ENCODE peak calls at places on chromosomes 6 and 20, in five cellular contexts. X is fibroblast of lung, G is brain microvascular endothelial cell, L is heart left ventricle, A is OCI-LY7. V is an unnamed sample.

GRCh38 chr6:74870403-74870802 is 335.4 kb downstream of the COL12A1 start:
- DNase-seq in X (no peak), G (peak; percentile 49), A (no peak), L (no peak), V (no peak)

GRCh38 chr20:37931153-37931922 is 28.4 kb downstream of the VSTM2L start:
- DNase-seq in A (no peak), X (no peak), L (no peak), G (no peak), V (no peak)

GRCh38 chr6:19153270-19153980 is 683.7 kb upstream of the ID4 start:
- DNase-seq in L (no peak), X (peak; percentile 23), G (peak; percentile 76), A (no peak), V (no peak)

GRCh38 chr6:28940294-28940858 is 16.6 kb upstream of the TRIM27 start:
- DNase-seq in L (no peak), A (no peak), X (no peak), G (no peak), V (no peak)

GRCh38 chr6:162387723-162388382 is 339.7 kb downstream of the PRKN start:
- DNase-seq in A (no peak), L (peak; percentile 45), G (no peak), X (no peak), V (no peak)

GRCh38 chr6:18329781-18330180 is 57.4 kb upstream of the RNF144B start:
- DNase-seq in X (no peak), A (peak; percentile 48), G (no peak), L (no peak), V (no peak)

GRCh38 chr20:24497851-24498250 is 28.4 kb downstream of the SYNDIG1 start:
- DNase-seq in A (no peak), X (peak; percentile 20), L (no peak), G (peak; percentile 33), V (peak; percentile 25)

GRCh38 chr6:54617730-54618129 is 228.8 kb upstream of the FAM83B start:
- DNase-seq in L (no peak), X (peak; percentile 90), A (no peak), G (peak; percentile 12), V (peak; percentile 59)

GRCh38 chr20:16100767-16101166 is 472.5 kb downstream of the KIF16B start:
- DNase-seq in G (no peak), L (no peak), X (no peak), A (no peak), V (no peak)

DNA sequence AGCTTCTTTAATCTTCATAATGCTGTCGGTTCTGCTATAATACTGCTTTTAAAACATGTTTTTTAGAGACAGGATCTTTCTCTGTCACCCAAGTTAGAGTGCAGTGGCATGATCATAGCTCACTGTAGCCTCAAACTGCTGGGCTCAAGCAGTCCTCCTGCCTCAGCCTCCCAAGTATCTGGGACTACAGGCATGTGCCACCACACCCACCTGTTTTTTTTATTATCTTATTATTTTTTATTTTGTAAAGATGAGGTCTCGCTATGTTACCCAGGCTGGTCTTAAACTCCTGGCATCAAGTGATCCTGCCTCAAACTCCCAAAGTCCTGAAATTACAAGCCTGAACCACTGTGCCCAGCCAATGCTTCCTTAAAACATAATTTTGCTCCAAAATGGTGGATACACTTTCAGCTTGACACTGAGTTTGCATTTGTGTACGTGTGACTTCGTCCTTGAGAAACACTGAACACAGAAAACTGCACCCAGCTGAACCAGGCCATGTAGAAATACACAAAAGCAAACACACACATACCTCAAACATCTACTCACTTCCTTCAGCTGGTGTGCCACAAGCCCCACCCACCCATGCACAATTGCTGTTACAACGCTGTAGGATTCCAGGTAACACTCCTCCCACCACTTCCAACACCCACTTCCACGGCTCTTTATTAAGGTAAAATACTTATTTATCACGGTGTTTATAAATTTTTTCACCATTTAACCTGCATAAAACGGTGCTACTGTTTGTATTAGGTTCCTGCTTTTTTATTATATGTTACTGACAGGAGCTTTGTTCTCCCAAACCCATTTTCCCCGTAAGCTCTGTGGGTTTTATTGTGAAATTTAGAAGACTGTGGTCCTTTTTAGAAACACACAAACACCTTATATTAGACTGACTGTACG is 109.1 kb downstream of the TSHZ2 start:
- DNase-seq in A (peak; percentile 18), X (peak; percentile 69), L (no peak), G (no peak), V (peak; percentile 65)
- H3K4me3 ChIP-seq in A (no peak overlapping the region), X (no peak overlapping the region), L (no peak overlapping the region), G (no peak overlapping the region), V (no peak overlapping the region)

DNA sequence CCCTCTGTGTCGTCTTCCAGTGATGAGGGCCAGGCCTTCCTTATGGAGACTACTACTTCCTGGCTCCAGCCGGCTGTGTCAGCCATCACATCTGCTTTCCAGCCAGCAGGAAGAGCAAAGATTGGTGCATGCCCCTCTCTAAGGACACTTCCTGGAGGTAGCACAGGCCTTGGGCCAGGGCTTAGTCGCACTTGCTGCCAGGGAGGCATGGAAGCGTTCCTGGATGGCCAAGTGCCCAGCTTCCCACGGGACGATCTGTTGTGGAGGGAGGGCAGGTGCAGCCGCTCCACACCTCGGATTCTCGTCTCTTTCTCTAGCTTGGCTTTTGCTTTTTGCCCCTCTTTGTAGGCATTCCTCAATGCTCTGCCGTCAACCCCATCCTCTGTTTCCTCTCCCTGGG is 11.9 kb downstream of the ERMARD start:
- DNase-seq in L (peak; percentile 43), A (no peak), X (no peak), G (no peak), V (no peak)
- H3K36me3 ChIP-seq in L (peaks cover 58% of the 10 kb centered on the region), A (peaks cover 90% of the 10 kb centered on the region), X (peaks cover 10% of the 10 kb centered on the region), G (peaks cover 3% of the 10 kb centered on the region), V (peaks cover 2% of the 10 kb centered on the region)

GRCh38 chr6:105302617-105303128 is 100.2 kb downstream of the PREP start:
- DNase-seq in G (no peak), A (no peak), L (no peak), X (no peak), V (no peak)
- TF ChIP-seq CTCF in G (no peak), A (no peak), L (no peak), X (no peak), V (no peak)

GRCh38 chr6:157235600-157236039 is 87.7 kb downstream of the TMEM242 start:
- DNase-seq in L (peak; percentile 62), G (peak; percentile 37), X (peak; percentile 58), A (no peak), V (no peak)
- H3K4me3 ChIP-seq in L (peak overlapping the region; percentile 58), G (peak overlapping the region; percentile 50), X (peak overlapping the region; percentile 38), A (no peak overlapping the region), V (peak overlapping the region; percentile 38)

GRCh38 chr20:3150908-3151307 is 8.8 kb downstream of the FASTKD5 start:
- DNase-seq in L (no peak), G (no peak), X (no peak), A (no peak), V (no peak)

GRCh38 chr20:3141757-3142156 is 17.9 kb downstream of the FASTKD5 start:
- DNase-seq in A (no peak), G (no peak), X (no peak), L (no peak), V (no peak)

GRCh38 chr20:3146732-3147341 is 12.8 kb downstream of the FASTKD5 start:
- DNase-seq in G (no peak), L (no peak), X (no peak), A (no peak), V (no peak)
- H3K36me3 ChIP-seq in G (peaks cover 21% of the 10 kb centered on the region), L (peaks cover 28% of the 10 kb centered on the region), X (peaks cover 10% of the 10 kb centered on the region), A (peaks cover 66% of the 10 kb centered on the region), V (no peaks in the 10 kb centered on the region)